ENCODE peak calls at places on chromosomes 16 and 17, in six cellular contexts. O is mucosa of descending colon, D is fibroblast of pulmonary artery, C is neural progenitor cell, Q is breast epithelium, W is PC-9. U is an unnamed sample.

GRCh38 chr16:51153275-51153991 is 2.4 kb upstream of the SALL1 start:
- DNase-seq in O (no peak), Q (no peak), W (no peak), D (no peak), C (peak), U (no peak)

GRCh38 chr17:4596636-4597380 is 12.5 kb downstream of the SMTNL2 start:
- DNase-seq in O (no peak), Q (no peak), W (no peak), D (no peak), C (no peak), U (no peak)

GRCh38 chr17:9290226-9290613 is 268.9 kb downstream of the NTN1 start:
- DNase-seq in W (no peak), O (no peak), C (no peak), Q (no peak), D (no peak), U (no peak)

GRCh38 chr16:89829630-89830437 is 1.6 kb downstream of the SPIRE2 start:
- DNase-seq in O (peak), Q (no peak), W (no peak), D (no peak), C (no peak), U (no peak)

GRCh38 chr16:50469121-50469743 is 79.0 kb upstream of the NKD1 start:
- DNase-seq in Q (no peak), C (no peak), D (no peak), O (no peak), W (no peak), U (no peak)

GRCh38 chr17:78114831-78115723 is 13.5 kb downstream of the TMC6 start:
- DNase-seq in C (no peak), D (no peak), Q (no peak), O (peak), W (no peak), U (no peak)

GRCh38 chr16:11673091-11674000 is 5.1 kb downstream of the SNN start:
- DNase-seq in O (no peak), C (no peak), D (no peak), Q (no peak), W (no peak), U (no peak)

GRCh38 chr17:1958134-1958881 is 66.8 kb downstream of the RTN4RL1 start:
- DNase-seq in W (no peak), Q (no peak), C (no peak), O (no peak), D (no peak), U (no peak)

GRCh38 chr17:45345554-45346254 is 28.9 kb upstream of the MAP3K14 start:
- DNase-seq in W (no peak), O (no peak), Q (no peak), C (no peak), D (peak), U (peak)

GRCh38 chr17:43200127-43200526 is 11.5 kb upstream of the TMEM106A start:
- DNase-seq in O (no peak), C (no peak), W (no peak), D (no peak), Q (no peak), U (peak)

GRCh38 chr17:33838281-33838680 is 416.8 kb upstream of the CCL2 start:
- DNase-seq in W (no peak), D (no peak), O (no peak), Q (no peak), C (no peak), U (no peak)

GRCh38 chr17:65787503-65787902 is 226.1 kb upstream of the AXIN2 start:
- DNase-seq in Q (no peak), O (no peak), W (no peak), C (no peak), D (no peak), U (no peak)

GRCh38 chr17:5502552-5502951 is 16.2 kb downstream of the MIS12 start:
- DNase-seq in Q (no peak), C (no peak), D (no peak), O (no peak), W (no peak), U (no peak)

GRCh38 chr16:81560979-81561657 is 116.5 kb downstream of the CMIP start:
- DNase-seq in Q (no peak), W (peak), D (no peak), O (no peak), C (no peak), U (peak)

GRCh38 chr16:6204941-6205340 is 1107.3 kb upstream of the EEF2KMT start:
- DNase-seq in Q (no peak), D (no peak), O (no peak), W (no peak), C (no peak), U (no peak)

GRCh38 chr16:10579575-10579964 is 828 bp downstream of the EMP2 start:
- DNase-seq in Q (no peak), O (no peak), C (no peak), W (no peak), D (no peak), U (no peak)

GRCh38 chr17:5915337-5915736 is 154.8 kb upstream of the WSCD1 start:
- DNase-seq in C (no peak), W (no peak), Q (no peak), O (no peak), D (no peak), U (no peak)

GRCh38 chr16:23298290-23298689 is 3.8 kb upstream of the SCNN1B start:
- DNase-seq in C (no peak), O (no peak), Q (no peak), W (no peak), D (no peak), U (no peak)

GRCh38 chr16:88810166-88810867 is 1.4 kb downstream of the APRT start:
- DNase-seq in C (no peak), W (peak), O (peak), Q (no peak), D (no peak), U (no peak)

GRCh38 chr16:56269824-56270684 is 78.8 kb downstream of the GNAO1 start:
- DNase-seq in Q (no peak), C (peak), D (peak), W (no peak), O (no peak), U (peak)

GRCh38 chr17:63529711-63530556 is 6.8 kb downstream of the KCNH6 start:
- DNase-seq in O (no peak), Q (no peak), W (no peak), C (no peak), D (no peak), U (no peak)

GRCh38 chr16:4500283-4500682 is 24.1 kb downstream of the HMOX2 start:
- DNase-seq in W (peak), C (no peak), Q (no peak), O (no peak), D (peak), U (peak)

GRCh38 chr16:46857261-46857962 is 26.4 kb upstream of the C16orf87 start:
- DNase-seq in C (peak), O (no peak), W (no peak), D (peak), Q (no peak), U (peak)

GRCh38 chr17:70086468-70086867 is 11.4 kb downstream of the KCNJ16 start:
- DNase-seq in C (no peak), O (no peak), D (peak), Q (no peak), W (no peak), U (no peak)

GRCh38 chr16:66028505-66029216 is 337.8 kb upstream of the CDH5 start:
- DNase-seq in W (no peak), C (no peak), D (peak), O (no peak), Q (no peak), U (peak)

GRCh38 chr16:2475413-2476344 is 752 bp downstream of the TBC1D24 start:
- DNase-seq in Q (no peak), C (peak), O (peak), W (no peak), D (no peak), U (no peak)

GRCh38 chr17:6677158-6677831 is 25.7 kb downstream of the C17orf100 start:
- DNase-seq in W (no peak), O (no peak), Q (no peak), D (no peak), C (no peak), U (peak)

GRCh38 chr16:2523801-2524231 is 3.6 kb downstream of the AMDHD2 start:
- DNase-seq in W (no peak), D (no peak), Q (no peak), O (no peak), C (no peak), U (no peak)

GRCh38 chr17:27413792-27414191 is 42.5 kb upstream of the KSR1 start:
- DNase-seq in W (no peak), O (no peak), C (no peak), Q (no peak), D (no peak), U (no peak)

GRCh38 chr17:48215583-48216139 is 108.1 kb downstream of the SNX11 start:
- DNase-seq in Q (no peak), C (peak), D (peak), W (peak), O (no peak), U (peak)

GRCh38 chr17:72671034-72671433 is 421.5 kb downstream of the SLC39A11 start:
- DNase-seq in D (no peak), W (no peak), O (no peak), C (no peak), Q (no peak), U (no peak)

GRCh38 chr17:3879181-3879580 is 13.7 kb downstream of the CAMKK1 start:
- DNase-seq in Q (no peak), O (no peak), C (peak), W (no peak), D (peak), U (peak)

GRCh38 chr17:82663381-82664275 is 15.4 kb upstream of the WDR45B start:
- DNase-seq in D (no peak), O (peak), C (no peak), Q (no peak), W (no peak), U (no peak)

GRCh38 chr16:79355600-79356358 is 244.8 kb downstream of the MAF start:
- DNase-seq in Q (no peak), C (no peak), W (no peak), D (no peak), O (no peak), U (no peak)

GRCh38 chr17:4583796-4584124 is 569 bp upstream of the SMTNL2 start:
- DNase-seq in D (no peak), O (no peak), Q (no peak), W (no peak), C (peak), U (no peak)

GRCh38 chr17:31538080-31538762 is 146.7 kb downstream of the RAB11FIP4 start:
- DNase-seq in C (no peak), Q (no peak), D (no peak), O (no peak), W (no peak), U (no peak)
- TF ChIP-seq CTCF in C (no peak), Q (no peak), D (no peak), O (no peak), W (no peak), U (no peak)

GRCh38 chr17:17785407-17785806 is 51.4 kb downstream of the SREBF1 start:
- DNase-seq in D (no peak), C (no peak), Q (no peak), O (no peak), W (no peak), U (no peak)

GRCh38 chr17:17783121-17783824 is 53.5 kb downstream of the SREBF1 start:
- DNase-seq in D (peak), C (peak), Q (no peak), W (no peak), O (peak), U (peak)

GRCh38 chr17:17783825-17784598 is 52.8 kb downstream of the SREBF1 start:
- DNase-seq in O (peak), W (no peak), D (peak), C (peak), Q (no peak), U (peak)

GRCh38 chr17:17782425-17783120 is 54.2 kb downstream of the SREBF1 start:
- DNase-seq in O (no peak), C (peak), Q (no peak), W (no peak), D (no peak), U (no peak)

DNA sequence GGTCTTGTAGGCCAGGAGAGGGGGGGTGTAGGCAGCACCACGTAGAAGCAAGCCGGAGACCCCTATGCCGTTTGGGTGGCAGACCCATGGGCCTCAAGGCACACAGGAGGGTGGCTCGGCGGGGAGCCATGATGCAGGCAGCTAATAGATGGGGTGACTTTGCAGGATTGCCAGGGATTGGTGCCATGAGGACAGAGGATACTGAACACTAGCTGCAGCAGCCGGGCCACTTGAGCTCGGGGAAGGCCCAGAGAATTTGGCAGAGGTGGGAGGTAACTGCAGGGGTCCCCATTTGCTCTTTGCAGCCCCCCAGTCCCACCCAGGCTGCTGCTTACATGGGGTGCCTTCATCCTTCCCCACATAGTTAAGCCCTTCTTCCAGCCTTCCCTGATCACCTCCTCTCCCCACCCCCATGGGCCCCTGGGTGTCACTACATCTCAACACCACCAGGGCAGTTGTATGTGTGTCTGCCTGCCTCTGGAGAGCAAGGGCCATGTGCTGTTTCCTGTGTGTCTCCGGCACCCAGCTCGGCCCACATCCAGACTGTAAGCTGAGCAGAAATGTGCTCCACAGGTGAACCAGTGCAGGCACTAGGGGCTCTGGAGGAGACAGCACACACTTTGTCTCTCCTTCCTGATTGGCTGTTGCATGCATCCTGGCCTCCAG is 52.1 kb downstream of the SREBF1 start:
- DNase-seq in Q (no peak), D (no peak), W (no peak), C (peak), O (no peak), U (peak)
- H3K4me3 ChIP-seq in Q (no peak), D (no peak), W (no peak), C (peak), O (no peak), U (no peak)

DNA sequence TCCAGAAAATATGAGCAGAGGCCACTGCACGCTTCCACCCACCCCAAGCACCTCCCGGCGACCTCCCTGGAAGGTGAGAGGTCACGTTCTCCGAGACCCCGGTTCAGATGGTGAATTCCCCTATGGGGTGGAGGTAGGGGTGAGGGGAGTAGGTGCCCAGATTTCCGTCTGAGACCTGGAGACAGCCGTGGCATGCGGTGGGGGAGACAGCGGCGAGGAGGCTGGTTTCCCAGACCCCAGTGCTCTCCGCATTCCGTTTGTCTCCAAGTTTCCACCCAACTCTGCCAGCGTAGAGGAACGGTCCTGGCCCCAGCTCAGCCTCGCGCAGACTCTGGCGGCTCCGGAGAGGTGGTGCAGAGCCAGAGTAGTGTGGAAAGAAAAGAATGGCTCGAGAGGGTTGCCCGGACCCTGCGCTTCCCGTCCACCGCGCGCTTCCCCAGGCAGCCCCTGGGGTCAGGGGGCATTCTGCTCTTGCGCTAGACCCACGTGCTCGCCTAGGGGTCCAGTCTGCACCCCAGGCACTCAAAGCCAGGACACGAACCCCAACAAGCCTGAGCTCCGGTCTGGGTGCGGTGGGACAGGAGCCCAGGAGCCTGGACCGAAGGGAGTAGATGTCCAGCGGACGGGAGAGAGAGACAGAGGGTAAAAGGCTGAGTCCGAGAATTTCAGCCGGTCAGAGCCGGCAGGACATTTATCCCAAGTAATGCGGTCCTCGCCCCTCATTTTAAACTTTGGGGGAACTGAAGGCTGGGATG is 3.9 kb downstream of the PMP22 start:
- DNase-seq in Q (peak), W (no peak), O (peak), D (peak), C (peak), U (peak)
- TF ChIP-seq CTCF in Q (peak), W (no peak), O (no peak), D (peak), C (no peak), U (peak)

GRCh38 chr16:62751218-62751617 is 715.0 kb upstream of the CDH8 start:
- DNase-seq in O (no peak), D (no peak), C (no peak), W (no peak), Q (no peak), U (no peak)

GRCh38 chr16:62755938-62756337 is 719.7 kb upstream of the CDH8 start:
- DNase-seq in Q (no peak), D (no peak), W (no peak), C (no peak), O (no peak), U (no peak)

DNA sequence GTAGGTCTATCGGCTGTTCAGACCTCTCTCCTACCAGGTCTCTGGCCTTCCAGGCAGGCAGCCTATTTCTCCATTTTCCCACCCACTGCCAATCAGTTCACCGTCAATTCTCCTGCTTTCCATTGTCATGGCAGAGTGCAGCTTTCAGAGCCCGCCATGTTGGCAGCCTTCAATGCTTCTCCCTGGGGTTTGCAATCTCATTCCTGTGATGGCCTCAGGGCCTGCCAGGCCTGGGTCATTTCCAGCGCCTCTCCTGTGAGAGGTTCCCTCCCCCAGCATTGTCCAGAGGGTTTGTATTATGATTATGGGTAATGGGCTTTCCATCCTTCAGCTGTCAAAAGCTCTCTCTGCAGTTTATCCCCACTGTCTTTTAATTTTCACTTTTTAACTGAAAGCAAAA is 716.6 kb upstream of the CDH8 start:
- DNase-seq in Q (no peak), O (no peak), C (no peak), W (no peak), D (no peak), U (no peak)
- H3K4me3 ChIP-seq in Q (no peak), O (no peak), C (no peak), W (no peak), D (no peak), U (no peak)

GRCh38 chr17:67471118-67471517 is 94.0 kb downstream of the PITPNC1 start:
- DNase-seq in D (no peak), C (no peak), W (no peak), Q (no peak), O (no peak), U (no peak)

GRCh38 chr17:67476787-67477335 is 99.8 kb downstream of the PITPNC1 start:
- DNase-seq in D (no peak), O (no peak), C (no peak), W (no peak), Q (no peak), U (no peak)

GRCh38 chr17:67475161-67475887 is 98.2 kb downstream of the PITPNC1 start:
- DNase-seq in W (peak), D (peak), O (peak), Q (peak), C (peak), U (peak)

GRCh38 chr17:67477687-67478086 is 100.6 kb downstream of the PITPNC1 start:
- DNase-seq in D (no peak), C (no peak), W (no peak), O (no peak), Q (no peak), U (no peak)

DNA sequence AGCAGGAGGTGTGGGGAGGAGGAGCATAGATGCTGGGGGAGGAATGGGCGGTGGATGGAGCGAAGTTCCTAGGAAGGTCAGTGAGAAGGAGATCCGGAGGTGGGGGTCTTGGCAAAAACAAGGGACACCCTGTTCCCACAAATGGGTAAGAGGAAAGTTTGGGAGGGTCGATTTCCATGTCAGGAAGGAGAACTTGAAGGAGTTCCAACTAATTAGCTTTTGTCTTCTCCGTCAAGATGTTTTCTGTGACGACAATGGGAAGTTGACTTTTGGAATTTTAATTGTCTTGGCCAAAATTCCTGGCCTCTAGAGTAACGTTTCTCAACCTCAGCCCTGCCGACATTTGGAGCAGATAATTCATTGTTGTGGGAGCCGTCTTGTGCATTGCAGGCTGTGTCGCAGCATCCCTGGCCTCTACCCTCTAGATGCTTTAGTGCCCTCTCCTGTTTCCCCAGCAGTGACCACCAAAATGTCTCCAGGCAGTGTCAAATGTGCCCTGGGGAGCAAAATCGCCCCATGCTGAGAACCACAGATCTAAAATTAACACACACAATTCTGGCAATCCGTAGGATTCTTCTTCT is 97.1 kb downstream of the PITPNC1 start:
- DNase-seq in C (peak), D (peak), Q (no peak), W (no peak), O (no peak), U (peak)
- TF ChIP-seq CTCF in C (no peak), D (peak), Q (no peak), W (no peak), O (no peak), U (no peak)